ENCODE peak calls at places on chromosome 9, in four cellular contexts. One of them, this sample, is unnamed.

GRCh38 chr9:112072721-112073553 is 102.2 kb downstream of the SUSD1 start:
- DNase-seq in mesenchymal stem cell: peak
- DNase-seq in IMR-90: peak
- DNase-seq in HepG2: no peak
- DNase-seq in this sample: no peak

GRCh38 chr9:132012704-132013345 is 66.8 kb downstream of the MED27 start:
- DNase-seq in mesenchymal stem cell: no peak
- DNase-seq in IMR-90: no peak
- DNase-seq in HepG2: peak
- DNase-seq in this sample: no peak

GRCh38 chr9:37859043-37859442 is 44.9 kb downstream of the SLC25A51 start:
- DNase-seq in mesenchymal stem cell: peak
- DNase-seq in IMR-90: peak
- DNase-seq in HepG2: no peak
- DNase-seq in this sample: no peak

GRCh38 chr9:106468431-106468830 is 394.5 kb upstream of the ZNF462 start:
- DNase-seq in mesenchymal stem cell: no peak
- DNase-seq in IMR-90: no peak
- DNase-seq in HepG2: no peak
- DNase-seq in this sample: no peak

GRCh38 chr9:130933114-130934046 is 5.7 kb downstream of the FIBCD1 start:
- DNase-seq in mesenchymal stem cell: peak
- DNase-seq in IMR-90: peak
- DNase-seq in HepG2: no peak
- DNase-seq in this sample: no peak

GRCh38 chr9:133060417-133060841 is 1.4 kb upstream of the CEL start:
- DNase-seq in mesenchymal stem cell: no peak
- DNase-seq in IMR-90: no peak
- DNase-seq in HepG2: no peak
- DNase-seq in this sample: no peak

GRCh38 chr9:127920794-127921193 is 4.0 kb upstream of the ST6GALNAC4 start:
- DNase-seq in mesenchymal stem cell: no peak
- DNase-seq in IMR-90: no peak
- DNase-seq in HepG2: no peak
- DNase-seq in this sample: no peak

GRCh38 chr9:130364619-130365322 is 80.0 kb upstream of the ASS1 start:
- DNase-seq in mesenchymal stem cell: no peak
- DNase-seq in IMR-90: no peak
- DNase-seq in HepG2: no peak
- DNase-seq in this sample: no peak

GRCh38 chr9:16656432-16657169 is 213.9 kb downstream of the BNC2 start:
- DNase-seq in mesenchymal stem cell: no peak
- DNase-seq in IMR-90: peak
- DNase-seq in HepG2: no peak
- DNase-seq in this sample: no peak

GRCh38 chr9:105054488-105054887 is 126.5 kb upstream of the ABCA1 start:
- DNase-seq in mesenchymal stem cell: peak
- DNase-seq in IMR-90: peak
- DNase-seq in HepG2: peak
- DNase-seq in this sample: no peak

GRCh38 chr9:121736147-121736721 is 84.8 kb downstream of the DAB2IP start:
- DNase-seq in mesenchymal stem cell: peak
- DNase-seq in IMR-90: peak
- DNase-seq in HepG2: no peak
- DNase-seq in this sample: no peak

GRCh38 chr9:134188421-134189166 is 24.2 kb upstream of the RNU6ATAC start:
- DNase-seq in mesenchymal stem cell: no peak
- DNase-seq in IMR-90: no peak
- DNase-seq in HepG2: no peak
- DNase-seq in this sample: no peak

GRCh38 chr9:764986-765385 is 76.5 kb upstream of the DMRT1 start:
- DNase-seq in mesenchymal stem cell: no peak
- DNase-seq in IMR-90: no peak
- DNase-seq in HepG2: no peak
- DNase-seq in this sample: no peak

GRCh38 chr9:127557466-127557869 is 54.6 kb upstream of the STXBP1 start:
- DNase-seq in mesenchymal stem cell: peak
- DNase-seq in IMR-90: no peak
- DNase-seq in HepG2: no peak
- DNase-seq in this sample: peak

GRCh38 chr9:137441289-137441934 is at the start of gene ENTPD8:
- DNase-seq in mesenchymal stem cell: no peak
- DNase-seq in IMR-90: no peak
- DNase-seq in HepG2: peak
- DNase-seq in this sample: no peak

GRCh38 chr9:70902705-70903131 is 218.7 kb downstream of the TRPM3 start:
- DNase-seq in mesenchymal stem cell: peak
- DNase-seq in IMR-90: peak
- DNase-seq in HepG2: no peak
- DNase-seq in this sample: no peak

GRCh38 chr9:107807183-107807582 is 317.6 kb upstream of the KLF4 start:
- DNase-seq in mesenchymal stem cell: peak
- DNase-seq in IMR-90: peak
- DNase-seq in HepG2: no peak
- DNase-seq in this sample: no peak

GRCh38 chr9:134325096-134325812 is 1.0 kb upstream of the RXRA start:
- DNase-seq in mesenchymal stem cell: peak
- DNase-seq in IMR-90: peak
- DNase-seq in HepG2: no peak
- DNase-seq in this sample: no peak

GRCh38 chr9:81363916-81364480 is 325.3 kb downstream of the TLE1 start:
- DNase-seq in mesenchymal stem cell: no peak
- DNase-seq in IMR-90: no peak
- DNase-seq in HepG2: no peak
- DNase-seq in this sample: no peak

GRCh38 chr9:97809666-97810344 is 43.2 kb upstream of the FOXE1 start:
- DNase-seq in mesenchymal stem cell: no peak
- DNase-seq in IMR-90: no peak
- DNase-seq in HepG2: no peak
- DNase-seq in this sample: no peak

GRCh38 chr9:20373263-20373662 is 249.0 kb downstream of the MLLT3 start:
- DNase-seq in mesenchymal stem cell: no peak
- DNase-seq in IMR-90: no peak
- DNase-seq in HepG2: no peak
- DNase-seq in this sample: no peak

GRCh38 chr9:19799784-19800183 is 10.9 kb upstream of the SLC24A2 start:
- DNase-seq in mesenchymal stem cell: no peak
- DNase-seq in IMR-90: no peak
- DNase-seq in HepG2: no peak
- DNase-seq in this sample: no peak

GRCh38 chr9:69809304-69809863 is 11.2 kb upstream of the CFAP95 start:
- DNase-seq in mesenchymal stem cell: peak
- DNase-seq in IMR-90: peak
- DNase-seq in HepG2: no peak
- DNase-seq in this sample: no peak

GRCh38 chr9:112705773-112706427 is 12.0 kb downstream of the INIP start:
- DNase-seq in mesenchymal stem cell: peak
- DNase-seq in IMR-90: peak
- DNase-seq in HepG2: peak
- DNase-seq in this sample: no peak

GRCh38 chr9:976805-977360 is 428 bp downstream of the DMRT3 start:
- DNase-seq in mesenchymal stem cell: no peak
- DNase-seq in IMR-90: no peak
- DNase-seq in HepG2: no peak
- DNase-seq in this sample: no peak

GRCh38 chr9:3576358-3576757 is 50.6 kb upstream of the RFX3 start:
- DNase-seq in mesenchymal stem cell: no peak
- DNase-seq in IMR-90: no peak
- DNase-seq in HepG2: no peak
- DNase-seq in this sample: no peak

GRCh38 chr9:4222357-4222756 is 77.5 kb downstream of the GLIS3 start:
- DNase-seq in mesenchymal stem cell: peak
- DNase-seq in IMR-90: no peak
- DNase-seq in HepG2: no peak
- DNase-seq in this sample: no peak

GRCh38 chr9:129405089-129405830 is 215.6 kb downstream of the C9orf50 start:
- DNase-seq in mesenchymal stem cell: no peak
- DNase-seq in IMR-90: peak
- DNase-seq in HepG2: peak
- DNase-seq in this sample: no peak

GRCh38 chr9:136100700-136101614 is 5.9 kb upstream of the NACC2 start:
- DNase-seq in mesenchymal stem cell: no peak
- DNase-seq in IMR-90: no peak
- DNase-seq in HepG2: no peak
- DNase-seq in this sample: no peak

GRCh38 chr9:5593904-5594303 is 35.0 kb upstream of the RIC1 start:
- DNase-seq in mesenchymal stem cell: no peak
- DNase-seq in IMR-90: no peak
- DNase-seq in HepG2: no peak
- DNase-seq in this sample: no peak

GRCh38 chr9:5587024-5587423 is 41.9 kb upstream of the RIC1 start:
- DNase-seq in mesenchymal stem cell: peak
- DNase-seq in IMR-90: peak
- DNase-seq in HepG2: no peak
- DNase-seq in this sample: no peak

GRCh38 chr9:5592231-5592630 is 36.7 kb upstream of the RIC1 start:
- DNase-seq in mesenchymal stem cell: no peak
- DNase-seq in IMR-90: no peak
- DNase-seq in HepG2: no peak
- DNase-seq in this sample: no peak

GRCh38 chr9:5596173-5596572 is 32.7 kb upstream of the RIC1 start:
- DNase-seq in mesenchymal stem cell: no peak
- DNase-seq in IMR-90: no peak
- DNase-seq in HepG2: no peak
- DNase-seq in this sample: no peak

DNA sequence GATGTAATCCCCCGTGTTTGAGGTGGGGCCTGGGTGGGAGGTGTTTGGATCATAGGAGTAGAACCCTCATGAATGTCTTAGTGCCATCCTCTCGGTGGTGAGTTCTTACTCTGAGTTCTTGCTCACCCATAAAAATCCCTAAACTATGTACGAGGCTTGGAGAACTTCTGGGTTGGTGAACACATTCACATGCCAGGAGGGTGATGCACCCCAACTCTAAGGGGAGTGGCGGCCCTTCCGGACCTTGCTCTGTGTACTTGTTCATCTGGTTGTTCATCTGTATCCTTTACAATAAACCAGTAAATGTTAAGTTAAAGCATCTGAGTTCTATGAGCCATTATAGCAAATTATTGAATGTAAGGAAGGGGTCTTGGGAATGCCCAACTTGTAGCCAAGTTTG is 36.0 kb upstream of the RIC1 start:
- DNase-seq in mesenchymal stem cell: no peak
- DNase-seq in IMR-90: no peak
- DNase-seq in HepG2: no peak
- DNase-seq in this sample: no peak
- H3K4me2 ChIP-seq in mesenchymal stem cell: no peak
- H3K4me2 ChIP-seq in IMR-90: no peak
- H3K4me2 ChIP-seq in HepG2: no peak
- H3K4me2 ChIP-seq in this sample: no peak

DNA sequence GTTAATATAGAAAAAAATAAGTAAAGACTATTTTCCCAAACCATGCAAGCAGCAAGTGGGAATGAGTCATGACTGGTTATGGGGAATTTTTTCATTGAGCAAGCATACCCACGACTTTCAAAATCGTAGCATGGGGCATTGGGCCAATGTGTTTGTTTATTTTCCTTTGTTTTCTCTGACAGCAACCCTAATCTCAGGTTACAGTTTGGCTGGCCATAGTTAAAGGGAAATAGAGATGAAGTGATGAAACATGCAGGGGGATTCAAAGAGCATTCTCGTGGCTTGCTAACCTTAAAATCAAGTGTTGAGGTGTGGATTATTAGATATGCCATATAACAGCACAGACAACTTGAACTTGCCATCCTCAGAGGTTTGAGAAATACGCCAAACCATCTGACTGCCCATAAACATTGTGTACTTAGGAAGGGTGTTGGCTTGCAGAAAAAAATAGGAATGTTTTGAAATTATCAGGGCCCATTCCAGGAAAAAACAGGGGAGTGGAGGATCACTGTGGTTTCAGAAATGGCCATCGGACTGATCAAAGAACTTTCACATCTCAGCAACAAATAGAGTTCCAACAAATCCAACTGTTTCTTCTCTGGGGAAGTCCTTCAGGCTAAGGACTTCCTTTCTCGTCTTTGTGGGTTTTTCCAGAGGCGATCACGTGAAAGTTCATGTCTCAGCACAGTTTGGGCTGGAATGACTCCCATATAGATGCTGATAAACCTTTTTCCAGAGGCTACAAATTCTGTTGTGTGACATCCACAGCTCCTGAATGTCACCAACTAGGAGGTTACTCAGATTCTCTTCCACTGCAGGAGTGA is 259.1 kb downstream of the SYK start:
- DNase-seq in mesenchymal stem cell: peak
- DNase-seq in IMR-90: peak
- DNase-seq in HepG2: peak
- DNase-seq in this sample: no peak
- H3K9ac ChIP-seq in mesenchymal stem cell: peak
- H3K9ac ChIP-seq in IMR-90: peak
- H3K9ac ChIP-seq in HepG2: peak
- H3K9ac ChIP-seq in this sample: no peak

GRCh38 chr9:77887660-77888059 is 144.0 kb downstream of the GNAQ start:
- DNase-seq in mesenchymal stem cell: no peak
- DNase-seq in IMR-90: no peak
- DNase-seq in HepG2: no peak
- DNase-seq in this sample: no peak

GRCh38 chr9:77883133-77883532 is 148.5 kb downstream of the GNAQ start:
- DNase-seq in mesenchymal stem cell: no peak
- DNase-seq in IMR-90: no peak
- DNase-seq in HepG2: no peak
- DNase-seq in this sample: no peak

GRCh38 chr9:77882294-77882693 is 149.3 kb downstream of the GNAQ start:
- DNase-seq in mesenchymal stem cell: no peak
- DNase-seq in IMR-90: no peak
- DNase-seq in HepG2: no peak
- DNase-seq in this sample: no peak

GRCh38 chr9:77883846-77884771 is 147.5 kb downstream of the GNAQ start:
- DNase-seq in mesenchymal stem cell: peak
- DNase-seq in IMR-90: peak
- DNase-seq in HepG2: no peak
- DNase-seq in this sample: peak

DNA sequence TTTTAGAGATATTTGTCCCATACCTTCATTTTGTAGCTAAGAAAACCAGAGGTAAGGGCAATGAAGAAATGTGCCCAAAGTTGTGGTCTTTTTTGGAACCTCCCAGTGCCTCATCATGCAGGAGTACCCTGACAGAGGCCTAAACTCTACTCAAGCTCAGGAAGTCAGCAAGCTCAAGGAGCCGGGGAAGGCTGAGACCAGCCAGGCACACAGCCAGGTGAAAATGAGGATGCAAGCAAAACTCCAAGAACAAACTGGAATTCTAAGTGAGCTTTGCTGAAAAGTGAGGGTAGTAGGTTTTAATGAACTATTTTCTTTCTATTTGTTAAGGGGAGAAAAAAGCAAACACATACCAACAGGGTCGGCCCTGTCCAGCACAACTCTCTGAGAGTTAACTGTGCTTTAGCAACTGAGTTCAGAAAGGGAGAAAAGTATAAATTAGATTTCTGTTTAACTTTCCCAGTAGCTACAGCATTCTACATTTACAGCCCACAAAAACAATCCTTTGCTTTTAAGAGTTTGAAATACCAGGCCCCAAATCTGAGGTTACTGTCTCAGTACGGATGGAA is 146.4 kb downstream of the GNAQ start:
- DNase-seq in mesenchymal stem cell: no peak
- DNase-seq in IMR-90: no peak
- DNase-seq in HepG2: no peak
- DNase-seq in this sample: no peak
- H3K27ac ChIP-seq in mesenchymal stem cell: no peak
- H3K27ac ChIP-seq in IMR-90: no peak
- H3K27ac ChIP-seq in HepG2: no peak
- H3K27ac ChIP-seq in this sample: peak

GRCh38 chr9:79360387-79361347 is 211.1 kb upstream of the TLE4 start:
- DNase-seq in mesenchymal stem cell: peak
- DNase-seq in IMR-90: peak
- DNase-seq in HepG2: no peak
- DNase-seq in this sample: no peak
- H3K4me2 ChIP-seq in mesenchymal stem cell: no peak
- H3K4me2 ChIP-seq in IMR-90: peak
- H3K4me2 ChIP-seq in HepG2: no peak
- H3K4me2 ChIP-seq in this sample: no peak

This sample was measured in DND-41.